ENCODE peak calls at places on chromosomes 5 and 9, in four cellular contexts. F is cardiac fibroblast, G is thoracic aorta, Z is body of pancreas. C is an unnamed sample.

GRCh38 chr9:83312543-83312942 is 225.7 kb downstream of the FRMD3 start:
- DNase-seq in F (no peak), Z (no peak), G (no peak), C (no peak)

GRCh38 chr5:24059716-24060115 is 552.3 kb downstream of the PRDM9 start:
- DNase-seq in Z (no peak), F (no peak), G (no peak), C (no peak)

GRCh38 chr5:141465351-141465750 is 10.4 kb upstream of the PCDHGC3 start:
- DNase-seq in G (no peak), F (peak), Z (no peak), C (no peak)

GRCh38 chr5:66744040-66744439 is 147.8 kb downstream of the MAST4 start:
- DNase-seq in Z (no peak), G (no peak), F (peak), C (no peak)

GRCh38 chr9:15211994-15212501 is 95.0 kb downstream of the TTC39B start:
- DNase-seq in F (peak), G (no peak), Z (no peak), C (no peak)

GRCh38 chr5:36158144-36158543 is 6.2 kb downstream of the SKP2 start:
- DNase-seq in G (no peak), F (no peak), Z (no peak), C (no peak)

GRCh38 chr9:71764438-71764837 is 3.9 kb downstream of the CEMIP2 start:
- DNase-seq in G (no peak), F (no peak), Z (no peak), C (no peak)

GRCh38 chr9:100425758-100426157 is 1.2 kb upstream of the MSANTD3 start:
- DNase-seq in G (no peak), F (peak), Z (no peak), C (no peak)

GRCh38 chr5:140178082-140178410 is 3.1 kb downstream of the CYSTM1 start:
- DNase-seq in Z (peak), G (no peak), F (no peak), C (no peak)

GRCh38 chr9:93094294-93095204 is 1.5 kb upstream of the CARD19 start:
- DNase-seq in Z (peak), G (no peak), F (no peak), C (peak)

GRCh38 chr9:27247756-27248155 is 49.2 kb downstream of the EQTN start:
- DNase-seq in F (peak), Z (peak), G (no peak), C (no peak)

GRCh38 chr5:113122053-113122452 is 145.5 kb downstream of the DCP2 start:
- DNase-seq in G (no peak), Z (no peak), F (peak), C (no peak)

GRCh38 chr5:109862301-109862700 is 172.6 kb downstream of the MAN2A1 start:
- DNase-seq in Z (no peak), F (no peak), G (no peak), C (no peak)

GRCh38 chr5:23419115-23419514 is 88.3 kb upstream of the PRDM9 start:
- DNase-seq in G (no peak), F (no peak), Z (no peak), C (no peak)

GRCh38 chr5:1800470-1801060 is 642 bp upstream of the NDUFS6 start:
- DNase-seq in Z (no peak), F (peak), G (no peak), C (no peak)

GRCh38 chr9:110389148-110389783 is 51.6 kb upstream of the TXNDC8 start:
- DNase-seq in Z (no peak), F (no peak), G (no peak), C (no peak)
- TF ChIP-seq CTCF in Z (no peak), F (no peak), G (no peak), C (no peak)

DNA sequence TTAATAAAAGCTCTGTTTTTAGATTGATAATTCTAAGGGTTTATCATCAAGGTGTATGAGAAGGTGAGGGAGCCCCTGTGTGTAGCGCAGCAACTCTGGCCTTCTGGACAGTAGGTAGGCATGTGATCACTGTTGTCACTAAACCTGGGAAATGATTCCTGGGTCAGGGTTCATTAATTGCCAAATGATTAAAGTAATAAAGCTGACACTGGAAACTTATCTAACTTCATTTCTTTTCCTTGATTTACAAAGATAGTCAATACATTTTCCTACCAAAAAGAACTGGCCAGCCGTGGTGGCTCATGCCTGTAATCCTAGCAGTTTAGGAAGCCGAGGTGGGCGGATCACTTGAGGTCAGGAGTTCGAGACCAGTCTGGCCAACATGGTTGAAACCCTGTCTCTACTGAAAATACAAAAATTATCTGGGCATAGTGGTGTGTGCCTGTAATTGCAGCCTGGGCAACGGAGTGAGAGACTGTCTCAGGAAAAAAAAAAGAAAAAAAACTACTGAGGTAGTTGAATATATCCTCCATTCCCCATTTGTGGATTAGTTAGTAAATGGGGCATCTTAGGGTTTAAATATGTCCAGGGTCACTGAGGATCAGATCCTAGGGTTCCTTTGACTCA is 2.4 kb downstream of the EHMT1 start:
- DNase-seq in Z (no peak), F (peak), G (no peak), C (no peak)
- TF ChIP-seq CTCF in Z (peak), F (peak), G (peak), C (no peak)

GRCh38 chr9:133708770-133709611 is 29.2 kb downstream of the SARDH start:
- DNase-seq in Z (no peak), F (no peak), G (no peak), C (no peak)
- TF ChIP-seq CTCF in Z (no peak), F (no peak), G (no peak), C (no peak)

GRCh38 chr5:73943375-73943774 is 317.4 kb downstream of the ARHGEF28 start:
- DNase-seq in Z (no peak), F (no peak), G (no peak), C (no peak)

GRCh38 chr5:73944581-73944980 is 318.6 kb downstream of the ARHGEF28 start:
- DNase-seq in Z (no peak), F (no peak), G (no peak), C (no peak)

GRCh38 chr5:73946926-73947455 is 321.0 kb downstream of the ARHGEF28 start:
- DNase-seq in G (no peak), F (no peak), Z (no peak), C (no peak)

GRCh38 chr5:73946278-73946677 is 320.3 kb downstream of the ARHGEF28 start:
- DNase-seq in G (no peak), F (no peak), Z (no peak), C (no peak)

GRCh38 chr5:73945505-73945904 is 319.5 kb downstream of the ARHGEF28 start:
- DNase-seq in Z (peak), F (no peak), G (no peak), C (no peak)
- TF ChIP-seq CTCF in Z (no peak), F (peak), G (no peak), C (no peak)

GRCh38 chr9:70407081-70407503 is 7.4 kb downstream of the KLF9 start:
- DNase-seq in Z (no peak), G (no peak), F (peak), C (no peak)

GRCh38 chr9:70405808-70406445 is 8.5 kb downstream of the KLF9 start:
- DNase-seq in F (peak), Z (no peak), G (no peak), C (no peak)

GRCh38 chr9:70408393-70409040 is 5.9 kb downstream of the KLF9 start:
- DNase-seq in G (no peak), F (peak), Z (no peak), C (no peak)

GRCh38 chr9:70404261-70404660 is 10.2 kb downstream of the KLF9 start:
- DNase-seq in Z (no peak), F (no peak), G (no peak), C (no peak)

DNA sequence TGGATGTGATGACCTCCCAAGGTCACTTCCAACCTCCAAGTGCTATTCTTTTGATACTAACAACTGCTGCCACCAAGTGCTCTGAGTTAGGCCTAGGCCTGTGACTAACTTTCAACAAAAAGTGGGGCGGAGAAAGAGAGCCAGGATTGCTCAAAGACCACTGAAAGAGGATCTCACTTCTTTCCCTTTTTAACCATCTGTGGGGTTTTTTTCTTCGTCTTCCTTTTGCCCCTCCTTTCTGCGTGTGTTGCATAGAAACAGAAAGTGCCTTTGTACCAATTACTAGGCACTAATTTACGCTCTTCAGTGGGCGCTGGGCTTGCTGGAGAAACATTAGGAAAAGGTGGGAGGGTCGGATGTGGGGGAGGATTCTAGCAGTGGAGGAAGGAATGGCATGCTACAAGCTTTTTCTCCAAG is 8.0 kb downstream of the KLF9 start:
- DNase-seq in G (no peak), Z (no peak), F (peak), C (no peak)
- TF ChIP-seq CTCF in G (no peak), Z (no peak), F (no peak), C (no peak)

GRCh38 chr9:107488400-107489143 is 997 bp downstream of the KLF4 start:
- DNase-seq in F (peak), G (peak), Z (peak), C (peak)
- TF ChIP-seq CTCF in F (no peak), G (no peak), Z (no peak), C (no peak)

GRCh38 chr9:115847245-115847644 is 306.3 kb upstream of the PAPPA start:
- DNase-seq in Z (no peak), G (no peak), F (peak), C (no peak)

GRCh38 chr9:115849679-115850412 is 303.7 kb upstream of the PAPPA start:
- DNase-seq in G (no peak), Z (no peak), F (no peak), C (no peak)

GRCh38 chr9:115850548-115851304 is 302.9 kb upstream of the PAPPA start:
- DNase-seq in G (no peak), Z (no peak), F (peak), C (no peak)

DNA sequence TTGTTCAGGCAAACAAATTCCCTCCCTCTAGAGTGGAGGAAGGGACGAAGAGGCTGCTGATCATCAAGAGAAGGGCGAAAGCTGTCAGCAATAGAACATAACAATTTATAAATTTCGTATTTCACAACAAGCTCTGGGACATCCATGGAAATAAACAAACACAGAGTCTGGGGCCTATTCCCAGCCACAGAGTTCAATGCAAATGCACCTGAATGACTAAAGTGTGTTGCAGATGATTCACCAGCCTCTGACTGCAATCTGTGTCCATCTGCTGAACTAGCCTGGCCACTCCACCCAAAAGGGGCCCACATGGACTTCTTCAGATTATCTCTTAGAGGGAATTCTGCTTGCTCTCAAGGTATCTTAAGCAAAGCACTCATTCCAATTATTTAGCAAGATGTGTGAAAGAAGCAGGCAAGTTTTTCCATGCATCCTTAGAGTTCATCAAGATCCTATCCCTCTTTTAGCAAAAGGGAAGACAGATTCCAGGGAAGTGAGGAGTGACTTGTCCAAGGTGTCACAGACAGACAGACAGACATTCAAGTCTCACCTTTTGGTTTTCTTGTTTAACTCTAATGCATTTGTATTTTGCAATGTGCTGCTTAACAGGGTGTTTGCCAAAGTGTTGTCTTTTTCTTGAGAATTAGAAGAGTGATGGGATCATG is 307.8 kb upstream of the PAPPA start:
- DNase-seq in F (peak), G (no peak), Z (no peak), C (no peak)
- TF ChIP-seq CTCF in F (no peak), G (no peak), Z (no peak), C (no peak)

C was measured in omental fat pad.